ENCODE peak calls at places on chromosomes 1 and 21, in four cellular contexts. M is GM12878, L is K562, X is HepG2. J is an unnamed sample.
A peak's percentile ranks its signal among the peaks of the same experiment; 100 is the strongest.

GRCh38 chr1:34066921-34067603 is 98.0 kb downstream of the CSMD2 start:
- DNase-seq in M (no peak), L (no peak), X (no peak), J (no peak)

GRCh38 chr1:110951161-110951560 is 12.6 kb downstream of the LRIF1 start:
- DNase-seq in M (no peak), L (no peak), X (no peak), J (no peak)

GRCh38 chr1:223815020-223815853 is 30.5 kb downstream of the TP53BP2 start:
- DNase-seq in M (no peak), L (no peak), X (no peak), J (no peak)

GRCh38 chr1:234953655-234954420 is 174.8 kb downstream of the TOMM20 start:
- DNase-seq in M (no peak), L (no peak), X (no peak), J (no peak)

GRCh38 chr1:114671011-114671938 is 1.4 kb upstream of the DENND2C start:
- DNase-seq in M (no peak), L (no peak), X (no peak), J (no peak)

GRCh38 chr1:101129975-101130374 is 104.4 kb upstream of the DPH5 start:
- DNase-seq in M (no peak), L (no peak), X (no peak), J (no peak)

GRCh38 chr21:45494851-45495680 is 47.2 kb downstream of the SLC19A1 start:
- DNase-seq in M (no peak), L (no peak), X (no peak), J (no peak)

GRCh38 chr1:60697204-60697994 is 385.0 kb upstream of the NFIA start:
- DNase-seq in M (no peak), L (no peak), X (no peak), J (no peak)

GRCh38 chr1:115922806-115923205 is 53.5 kb upstream of the SLC22A15 start:
- DNase-seq in M (no peak), L (no peak), X (no peak), J (no peak)

GRCh38 chr1:66452162-66452561 is 81.8 kb upstream of the SGIP1 start:
- DNase-seq in M (no peak), L (no peak), X (no peak), J (no peak)

GRCh38 chr1:70427976-70428375 is 16.9 kb downstream of the CTH start:
- DNase-seq in M (no peak), L (no peak), X (no peak), J (no peak)

GRCh38 chr1:16202281-16203210 is 9.9 kb downstream of the ARHGEF19 start:
- DNase-seq in M (no peak), L (no peak), X (no peak), J (no peak)

GRCh38 chr1:41330588-41331545 is 30.4 kb upstream of the FOXO6 start:
- DNase-seq in M (no peak), L (peak; percentile 66), X (no peak), J (peak; percentile 80)

GRCh38 chr1:234605493-234605982 is 4.4 kb downstream of the IRF2BP2 start:
- DNase-seq in M (no peak), L (no peak), X (no peak), J (no peak)

GRCh38 chr1:99279525-99279924 is 15.2 kb downstream of the PLPPR4 start:
- DNase-seq in M (no peak), L (no peak), X (no peak), J (no peak)

GRCh38 chr1:70719164-70719563 is 308.1 kb downstream of the CTH start:
- DNase-seq in M (no peak), L (no peak), X (no peak), J (no peak)

GRCh38 chr1:183205196-183205781 is 19.2 kb downstream of the LAMC2 start:
- DNase-seq in M (no peak), L (no peak), X (no peak), J (no peak)

GRCh38 chr1:115184951-115185331 is 95.6 kb upstream of the TSPAN2 start:
- DNase-seq in M (no peak), L (no peak), X (no peak), J (no peak)

GRCh38 chr1:66761273-66761672 is 9.0 kb downstream of the DYNLT5 start:
- DNase-seq in M (no peak), L (no peak), X (no peak), J (no peak)

GRCh38 chr1:24932284-24932683 is 2.2 kb upstream of the RUNX3 start:
- DNase-seq in M (no peak), L (peak; percentile 92), X (no peak), J (peak; percentile 79)

GRCh38 chr1:72140222-72140621 is 142.1 kb downstream of the NEGR1 start:
- DNase-seq in M (no peak), L (no peak), X (no peak), J (no peak)

GRCh38 chr1:115782571-115783281 is 14.2 kb upstream of the CASQ2 start:
- DNase-seq in M (no peak), L (no peak), X (no peak), J (no peak)

GRCh38 chr1:151613275-151613867 is 1.5 kb downstream of the SNX27 start:
- DNase-seq in M (no peak), L (no peak), X (no peak), J (no peak)

GRCh38 chr1:160108888-160109662 is 6.5 kb upstream of the ATP1A2 start:
- DNase-seq in M (no peak), L (no peak), X (peak; percentile 80), J (no peak)

GRCh38 chr1:208272311-208272710 is 28.1 kb upstream of the PLXNA2 start:
- DNase-seq in M (no peak), L (no peak), X (no peak), J (no peak)

GRCh38 chr1:189315035-189315927 is 1162.4 kb downstream of the BRINP3 start:
- DNase-seq in M (no peak), L (no peak), X (no peak), J (no peak)

GRCh38 chr1:11470912-11471311 is 8.0 kb upstream of the DISP3 start:
- DNase-seq in M (no peak), L (no peak), X (no peak), J (no peak)

GRCh38 chr1:223738465-223739365 is 26.4 kb downstream of the CAPN2 start:
- DNase-seq in M (no peak), L (no peak), X (no peak), J (no peak)

DNA sequence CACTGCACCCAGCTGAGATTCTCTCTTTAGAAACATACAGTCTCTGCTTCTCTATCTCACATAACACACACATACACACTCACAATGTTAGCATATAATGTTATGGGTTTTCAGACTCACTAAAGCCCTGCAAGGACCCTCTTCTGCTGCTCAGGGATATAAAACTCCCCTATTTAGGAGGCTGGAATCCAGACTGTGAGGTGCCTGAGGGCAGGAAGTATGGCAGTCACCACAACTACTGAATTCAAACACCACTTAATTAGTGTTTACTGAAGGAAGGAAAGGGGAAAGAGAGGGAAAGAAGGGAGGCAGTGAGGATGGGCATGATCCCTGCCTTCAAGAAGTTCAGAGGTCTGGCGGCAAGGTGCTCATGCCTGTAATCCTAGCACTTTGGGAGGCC is 7.8 kb upstream of the CDK18 start:
- DNase-seq in M (no peak), L (no peak), X (no peak), J (no peak)
- TF ChIP-seq ESRRA in M (no peak), L (no peak), X (no peak), J (no peak)

GRCh38 chr1:26536521-26536920 is 7.0 kb downstream of the RPS6KA1 start:
- DNase-seq in M (no peak), L (no peak), X (no peak), J (no peak)

GRCh38 chr1:26539722-26540121 is 10.2 kb downstream of the RPS6KA1 start:
- DNase-seq in M (no peak), L (no peak), X (no peak), J (no peak)

GRCh38 chr1:26537951-26538352 is 8.4 kb downstream of the RPS6KA1 start:
- DNase-seq in M (no peak), L (peak; percentile 69), X (peak; percentile 39), J (peak; percentile 35)

GRCh38 chr1:26540346-26540745 is 10.8 kb downstream of the RPS6KA1 start:
- DNase-seq in M (no peak), L (no peak), X (no peak), J (no peak)

DNA sequence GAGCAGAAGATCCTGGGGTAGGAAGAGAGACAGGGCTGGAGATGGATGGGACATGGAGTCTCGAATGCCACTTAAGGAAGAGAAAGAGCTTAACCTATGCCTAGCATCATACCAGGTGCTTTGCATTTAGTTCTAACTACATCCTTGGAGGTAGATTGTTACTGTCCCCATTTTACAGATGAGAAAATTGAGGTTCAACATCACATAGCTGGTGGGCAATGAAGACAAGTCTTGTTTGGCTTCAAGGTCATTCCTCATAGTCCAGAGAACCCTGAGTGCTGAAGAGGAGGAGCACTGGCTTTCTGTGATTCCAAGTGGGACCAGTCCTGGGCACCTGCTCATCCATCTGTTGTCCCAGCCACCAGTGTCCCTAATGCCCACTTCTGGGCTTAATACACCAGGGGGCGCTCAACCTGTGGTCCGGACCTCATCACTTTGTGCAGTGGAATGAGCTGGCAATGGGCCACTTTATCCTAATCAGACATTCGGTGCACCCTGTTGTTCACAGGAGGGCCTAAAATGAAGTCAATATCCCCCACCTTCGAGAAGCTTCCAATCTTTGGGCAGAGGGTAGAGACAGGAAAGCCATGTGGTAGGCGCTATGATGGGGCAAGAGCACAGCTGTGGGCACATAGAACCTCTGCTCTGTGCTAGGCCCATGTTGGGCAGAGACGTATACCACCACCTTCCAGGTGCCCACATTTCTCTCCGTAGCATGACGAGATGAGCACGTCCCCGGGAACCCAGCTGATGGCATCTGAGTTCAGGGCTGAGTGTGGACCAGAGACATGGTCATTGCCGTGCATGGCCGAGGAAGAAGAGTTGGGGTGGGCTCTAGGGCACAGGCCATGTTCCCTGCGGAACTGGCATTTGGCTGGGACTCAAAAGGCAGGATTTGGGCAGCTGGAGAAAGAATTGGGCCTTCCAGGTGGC is 9.2 kb downstream of the RPS6KA1 start:
- DNase-seq in M (no peak), L (peak; percentile 79), X (peak; percentile 41), J (peak; percentile 65)
- TF ChIP-seq TCF7 in M (no peak), L (no peak), X (no peak), J (no peak)

DNA sequence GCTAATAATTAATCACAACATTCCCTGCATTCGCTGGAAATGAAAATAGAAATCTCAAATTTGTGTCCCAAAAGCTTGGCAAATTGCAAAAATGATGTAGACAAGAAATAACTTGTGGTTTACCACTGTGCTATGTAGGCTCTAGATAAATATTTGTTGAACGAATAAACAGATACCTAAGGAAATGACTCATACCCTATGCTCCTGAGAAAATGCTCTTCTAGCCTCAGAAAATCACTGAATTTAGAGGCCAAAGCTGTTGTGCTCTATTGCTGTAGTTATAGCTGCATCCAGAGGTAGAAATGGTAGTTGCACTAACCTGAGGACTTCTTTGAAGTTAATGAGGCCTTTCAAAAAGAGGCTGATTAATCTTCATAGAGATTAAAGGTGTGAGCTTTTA is 142.0 kb upstream of the ZNHIT6 start:
- DNase-seq in M (no peak), L (no peak), X (peak; percentile 1), J (no peak)
- TF ChIP-seq ESRRA in M (no peak), L (no peak), X (no peak), J (no peak)

DNA sequence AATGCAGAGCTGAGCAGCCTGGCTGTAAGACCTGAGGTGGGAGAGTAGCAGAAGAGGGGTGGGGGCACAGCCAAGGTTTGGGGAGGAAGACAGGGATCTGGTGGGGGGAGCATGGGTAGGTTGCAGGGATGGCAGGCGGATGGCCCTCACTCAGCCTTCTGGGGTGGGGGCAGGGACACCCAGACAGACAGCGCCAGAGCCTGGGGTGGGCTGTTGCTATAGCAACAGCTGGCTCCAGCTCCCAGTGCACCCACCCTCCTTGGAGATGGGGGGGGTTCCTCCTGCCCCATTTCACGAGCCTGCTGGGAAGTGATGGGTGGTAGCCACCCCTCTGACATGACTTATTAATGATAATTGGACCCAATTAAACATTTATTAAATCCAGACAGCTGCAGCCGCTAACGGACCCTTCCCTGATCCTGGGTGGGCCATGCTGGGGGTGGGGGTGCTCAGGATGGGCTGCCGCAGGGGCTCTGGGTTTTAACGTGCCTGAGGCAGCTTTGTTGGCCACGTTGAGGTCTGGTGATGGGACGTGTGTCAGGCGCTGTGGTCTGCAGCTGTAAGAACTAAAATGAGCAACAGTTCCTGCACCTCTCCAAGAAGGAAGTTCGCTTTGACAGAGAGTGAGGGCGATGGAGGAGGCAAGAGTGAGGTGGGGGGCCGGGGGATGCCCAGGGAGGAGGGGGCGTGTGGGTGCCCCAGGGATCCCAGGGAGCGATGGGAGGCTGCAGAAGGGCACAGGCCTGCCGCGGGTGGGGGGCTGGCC is 19.4 kb downstream of the AGRN start:
- DNase-seq in M (no peak), L (no peak), X (no peak), J (no peak)
- TF ChIP-seq TCF7 in M (no peak), L (no peak), X (no peak), J (no peak)

J was measured in WTC11.